ENCODE peak calls at places on chromosomes 16 and 17, in seven cellular contexts. D, G, A, E, I, Z and C are unnamed samples.

GRCh38 chr17:81167194-81167524 is 1.1 kb upstream of the AATK start:
- DNase-seq in D (no peak), Z (no peak), I (no peak), E (no peak), A (no peak), G (no peak), C (no peak)

GRCh38 chr16:57998992-57999365 is 1.5 kb downstream of the ZNF319 start:
- DNase-seq in E (no peak), G (no peak), D (peak), Z (no peak), A (no peak), I (no peak), C (peak)

GRCh38 chr16:68617735-68618134 is 27.4 kb upstream of the CDH3 start:
- DNase-seq in G (no peak), I (no peak), A (no peak), D (no peak), E (no peak), Z (no peak), C (no peak)

GRCh38 chr16:69500496-69500895 is 65.3 kb upstream of the NFAT5 start:
- DNase-seq in I (no peak), D (no peak), A (no peak), E (no peak), G (no peak), Z (no peak), C (no peak)

GRCh38 chr17:62696256-62696655 is 68.8 kb downstream of the MRC2 start:
- DNase-seq in G (no peak), D (no peak), E (no peak), A (no peak), Z (no peak), I (no peak), C (peak)

GRCh38 chr17:82507631-82508175 is 11.8 kb upstream of the FOXK2 start:
- DNase-seq in I (no peak), Z (no peak), G (no peak), D (no peak), A (no peak), E (no peak), C (no peak)

GRCh38 chr16:661184-661821 is 6.6 kb upstream of the RHOT2 start:
- DNase-seq in Z (no peak), G (no peak), A (no peak), E (no peak), D (no peak), I (no peak), C (no peak)

GRCh38 chr17:81397314-81398169 is 2.3 kb downstream of the BAHCC1 start:
- DNase-seq in D (no peak), G (peak), A (peak), I (peak), Z (no peak), E (peak), C (peak)

GRCh38 chr17:30590086-30590485 is 112.9 kb downstream of the GOSR1 start:
- DNase-seq in E (no peak), G (no peak), I (no peak), Z (no peak), A (no peak), D (no peak), C (no peak)

GRCh38 chr16:17633146-17633966 is 162.6 kb upstream of the XYLT1 start:
- DNase-seq in D (no peak), E (no peak), I (no peak), A (no peak), G (no peak), Z (no peak), C (no peak)

GRCh38 chr16:81358860-81359259 is 44.1 kb downstream of the GAN start:
- DNase-seq in E (no peak), A (no peak), Z (no peak), I (no peak), D (no peak), G (no peak), C (no peak)

GRCh38 chr17:44360144-44360533 is 3.5 kb downstream of the FAM171A2 start:
- DNase-seq in Z (no peak), I (no peak), G (no peak), E (no peak), D (no peak), A (no peak), C (no peak)

GRCh38 chr17:44362056-44362355 is 1.6 kb downstream of the FAM171A2 start:
- DNase-seq in G (no peak), I (no peak), D (no peak), A (no peak), Z (no peak), E (no peak), C (no peak)

GRCh38 chr17:44362479-44362963 is 1.1 kb downstream of the FAM171A2 start:
- DNase-seq in A (no peak), G (no peak), E (no peak), I (no peak), Z (no peak), D (no peak), C (no peak)

GRCh38 chr17:44360826-44361225 is 2.8 kb downstream of the FAM171A2 start:
- DNase-seq in A (peak), D (no peak), G (peak), E (peak), Z (no peak), I (no peak), C (peak)

GRCh38 chr17:44361292-44362055 is 2.2 kb downstream of the FAM171A2 start:
- DNase-seq in I (no peak), A (no peak), Z (no peak), D (no peak), G (no peak), E (no peak), C (no peak)
- H3K4me3 ChIP-seq in I (no peak), A (no peak), Z (no peak), D (no peak), G (no peak), E (no peak), C (no peak)

GRCh38 chr16:12573730-12574383 is 229.8 kb downstream of the CPPED1 start:
- DNase-seq in Z (no peak), G (peak), E (peak), I (peak), D (no peak), A (peak), C (peak)

GRCh38 chr16:12574721-12575120 is 229.0 kb downstream of the CPPED1 start:
- DNase-seq in Z (no peak), I (no peak), A (no peak), D (no peak), E (no peak), G (no peak), C (no peak)

GRCh38 chr16:12573300-12573699 is 230.4 kb downstream of the CPPED1 start:
- DNase-seq in G (no peak), E (no peak), A (no peak), I (no peak), D (no peak), Z (no peak), C (no peak)

GRCh38 chr16:12570046-12570618 is 233.6 kb downstream of the CPPED1 start:
- DNase-seq in G (no peak), I (no peak), D (no peak), A (no peak), Z (no peak), E (no peak), C (no peak)

GRCh38 chr16:12572316-12572985 is 231.2 kb downstream of the CPPED1 start:
- DNase-seq in Z (no peak), I (no peak), E (no peak), D (no peak), G (no peak), A (no peak), C (no peak)
- TF ChIP-seq CTCF in Z (no peak), I (no peak), E (no peak), D (no peak), G (no peak), A (no peak), C (no peak)

DNA sequence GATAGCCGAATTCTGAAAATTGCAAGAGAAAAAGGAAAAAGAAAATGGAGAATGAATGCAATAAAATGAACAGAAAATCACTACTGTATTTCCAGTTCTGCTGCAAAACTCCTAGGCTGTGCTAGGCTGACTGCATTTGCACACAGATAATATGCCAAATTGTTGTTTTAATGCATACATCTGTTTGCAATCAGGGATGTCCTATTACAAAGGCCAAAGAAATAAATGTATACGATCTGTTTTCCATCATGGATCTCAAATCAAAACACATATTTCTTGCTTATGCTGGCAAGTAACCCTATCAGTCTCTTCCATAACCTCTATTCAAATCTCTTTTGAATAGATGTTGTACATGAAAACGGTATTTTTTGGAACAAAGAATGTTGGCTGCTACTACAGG is 56.6 kb downstream of the DUSP14 start:
- DNase-seq in Z (no peak), E (no peak), A (no peak), D (no peak), I (no peak), G (no peak), C (peak)
- H3K4me3 ChIP-seq in Z (no peak), E (no peak), A (no peak), D (no peak), I (no peak), G (no peak), C (no peak)

DNA sequence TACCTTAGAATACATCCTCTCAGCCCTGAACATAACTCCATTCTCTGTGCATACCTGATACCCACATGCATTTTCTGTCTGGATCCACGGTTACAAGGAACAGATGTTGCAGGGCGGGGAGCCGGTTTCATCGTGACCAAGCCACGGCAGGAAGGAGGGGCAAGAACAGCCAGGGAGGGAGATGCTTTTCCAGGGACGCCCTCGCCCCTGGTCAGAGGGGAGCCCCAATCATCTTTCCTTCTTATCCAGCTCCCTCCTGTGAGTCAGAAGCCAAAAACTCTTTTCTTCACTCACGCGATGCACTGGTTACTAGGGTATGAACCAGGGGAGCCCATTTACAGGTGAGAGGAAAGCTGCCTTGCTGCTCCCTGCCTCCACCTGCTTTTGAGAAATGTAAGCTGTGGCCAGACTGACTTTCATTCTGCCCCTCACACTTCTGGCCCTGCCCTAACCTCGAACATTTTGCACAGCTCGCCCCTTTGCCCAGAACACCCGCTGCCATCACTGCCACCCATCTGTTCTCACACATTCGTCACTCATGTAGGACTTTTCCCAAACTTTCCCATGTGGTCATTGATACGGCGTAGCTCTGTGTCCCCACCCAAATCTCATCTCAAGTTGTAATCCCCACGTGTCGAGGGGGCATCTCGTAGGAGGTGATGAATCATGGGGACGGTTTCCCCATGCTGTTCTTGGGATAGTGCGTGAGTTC is 20.4 kb downstream of the FOXL1 start:
- DNase-seq in D (no peak), I (no peak), Z (no peak), A (no peak), G (no peak), E (no peak), C (peak)
- TF ChIP-seq CTCF in D (no peak), I (no peak), Z (no peak), A (no peak), G (no peak), E (no peak), C (no peak)

GRCh38 chr17:45785373-45786193 is 1.5 kb downstream of the CRHR1 start:
- DNase-seq in I (no peak), A (no peak), G (no peak), Z (no peak), D (no peak), E (no peak), C (no peak)

GRCh38 chr17:45784583-45785372 is 658 bp downstream of the CRHR1 start:
- DNase-seq in D (peak), A (peak), G (no peak), I (peak), Z (no peak), E (no peak), C (no peak)

GRCh38 chr17:45783593-45784292 is 377 bp upstream of the CRHR1 start:
- DNase-seq in A (peak), I (no peak), E (no peak), G (no peak), Z (no peak), D (no peak), C (no peak)

GRCh38 chr17:45782889-45783592 is 1.1 kb upstream of the CRHR1 start:
- DNase-seq in Z (no peak), A (peak), G (no peak), E (no peak), D (no peak), I (no peak), C (no peak)

DNA sequence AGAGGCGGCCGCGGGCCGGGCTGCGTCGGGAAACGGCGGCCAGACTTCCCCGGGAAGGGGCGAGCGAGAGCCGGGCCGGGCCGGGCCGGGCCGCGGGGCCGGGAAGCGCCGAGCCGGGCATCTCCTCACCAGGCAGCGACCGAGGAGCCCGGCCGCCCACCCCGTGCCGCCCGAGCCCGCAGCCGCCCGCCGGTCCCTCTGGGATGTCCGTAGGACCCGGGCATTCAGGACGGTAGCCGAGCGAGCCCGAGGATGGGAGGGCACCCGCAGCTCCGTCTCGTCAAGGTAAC is at the start of gene CRHR1:
- DNase-seq in Z (no peak), I (no peak), G (no peak), A (no peak), E (no peak), D (no peak), C (no peak)
- H3K4me3 ChIP-seq in Z (peak), I (no peak), G (no peak), A (peak), E (peak), D (peak), C (no peak)

DNA sequence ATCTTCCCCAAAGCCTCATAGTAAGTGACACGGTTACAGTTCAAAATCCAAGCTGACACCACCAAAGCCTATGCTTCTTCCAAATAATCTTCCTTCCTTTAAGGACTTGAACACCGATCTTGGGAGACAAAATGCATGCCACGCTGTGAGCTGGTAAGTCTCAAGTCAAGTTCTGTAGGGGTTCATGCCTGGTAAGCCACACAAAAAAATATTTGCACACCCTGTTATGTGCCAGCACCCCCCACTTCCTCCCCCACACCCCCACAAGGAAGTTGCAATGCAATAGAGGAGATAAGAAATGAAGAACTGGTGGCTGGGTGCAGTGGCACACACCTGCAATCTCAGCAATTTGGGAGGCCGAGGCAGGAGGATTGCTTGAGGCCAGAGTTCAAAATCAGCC is 5.6 kb downstream of the NOG start:
- DNase-seq in A (no peak), D (no peak), E (no peak), Z (no peak), G (no peak), I (no peak), C (no peak)
- TF ChIP-seq CTCF in A (no peak), D (no peak), E (no peak), Z (no peak), G (no peak), I (no peak), C (no peak)